ENCODE peak calls at places on chromosomes 3 and 15, in four cellular contexts. One of them, this sample, is unnamed.
A peak's percentile ranks its signal among the peaks of the same experiment; 100 is the strongest.

GRCh38 chr3:132625613-132626012 is 28.5 kb downstream of the ACKR4 start:
- DNase-seq in HTR-8/SVneo: no peak
- DNase-seq in CD4-positive, alpha-beta T cell: no peak
- DNase-seq in Caco-2: no peak
- DNase-seq in this sample: no peak

GRCh38 chr3:165643433-165643824 is 193.8 kb downstream of the BCHE start:
- DNase-seq in CD4-positive, alpha-beta T cell: no peak
- DNase-seq in Caco-2: no peak
- DNase-seq in HTR-8/SVneo: peak; percentile 11
- DNase-seq in this sample: no peak

GRCh38 chr3:147945968-147946519 is 536.9 kb downstream of the ZIC1 start:
- DNase-seq in HTR-8/SVneo: peak; percentile 48
- DNase-seq in CD4-positive, alpha-beta T cell: no peak
- DNase-seq in Caco-2: peak; percentile 24
- DNase-seq in this sample: no peak

GRCh38 chr3:107913671-107914070 is 177.2 kb downstream of the CD47 start:
- DNase-seq in Caco-2: no peak
- DNase-seq in CD4-positive, alpha-beta T cell: no peak
- DNase-seq in HTR-8/SVneo: no peak
- DNase-seq in this sample: no peak

GRCh38 chr15:92166029-92166428 is 227.7 kb upstream of the ST8SIA2 start:
- DNase-seq in Caco-2: no peak
- DNase-seq in CD4-positive, alpha-beta T cell: no peak
- DNase-seq in HTR-8/SVneo: no peak
- DNase-seq in this sample: no peak

GRCh38 chr3:129597087-129597791 is 9.2 kb downstream of the PLXND1 start:
- DNase-seq in Caco-2: no peak
- DNase-seq in CD4-positive, alpha-beta T cell: no peak
- DNase-seq in HTR-8/SVneo: no peak
- DNase-seq in this sample: no peak

GRCh38 chr15:57216288-57216687 is 160.0 kb upstream of the CGNL1 start:
- DNase-seq in HTR-8/SVneo: peak; percentile 7
- DNase-seq in Caco-2: no peak
- DNase-seq in CD4-positive, alpha-beta T cell: no peak
- DNase-seq in this sample: no peak

GRCh38 chr3:10552631-10552943 is 47.2 kb upstream of the ATP2B2 start:
- DNase-seq in Caco-2: no peak
- DNase-seq in CD4-positive, alpha-beta T cell: no peak
- DNase-seq in HTR-8/SVneo: no peak
- DNase-seq in this sample: no peak

This sample was measured in CD8-positive, alpha-beta memory T cell.